ENCODE peak calls at places on chromosomes 12 and 14, in ten cellular contexts. S is NT2/D1, J is mesothelial cell of epicardium, C is NCI-H1092 treated with DMSO at 0.1 percent for 48 hours, R is non-pigmented ciliary epithelial cell, Z is B cell, T is SW480, K is neural crest cell, D is NCI-H146, E is EH. Y is an unnamed sample.

GRCh38 chr12:60980558-60980957 is 1279.6 kb upstream of the USP15 start:
- DNase-seq in S (no peak), J (no peak), C (no peak), R (no peak), Z (no peak), T (no peak), K (no peak), D (no peak), E (no peak), Y (no peak)

GRCh38 chr12:68785358-68785757 is 22.6 kb upstream of the MDM2 start:
- DNase-seq in S (no peak), J (no peak), C (no peak), R (no peak), Z (no peak), T (no peak), K (no peak), D (no peak), E (no peak), Y (no peak)

GRCh38 chr12:132419612-132420237 is 70.2 kb upstream of the FBRSL1 start:
- DNase-seq in S (no peak), J (no peak), C (no peak), R (no peak), Z (no peak), T (no peak), K (no peak), D (no peak), E (no peak), Y (no peak)

GRCh38 chr14:36718216-36718615 is 56.6 kb downstream of the PAX9 start:
- DNase-seq in S (no peak), J (no peak), C (no peak), R (no peak), Z (no peak), T (no peak), K (no peak), D (no peak), E (no peak), Y (no peak)

GRCh38 chr12:105455250-105455649 is 124.8 kb downstream of the C12orf75 start:
- DNase-seq in S (no peak), J (no peak), C (peak; percentile 7), R (no peak), Z (no peak), T (no peak), K (no peak), D (peak; percentile 59), E (no peak), Y (no peak)

GRCh38 chr12:104605685-104606084 is 148.9 kb downstream of the CHST11 start:
- DNase-seq in S (no peak), J (no peak), C (no peak), R (no peak), Z (no peak), T (no peak), K (no peak), D (no peak), E (peak; percentile 22), Y (no peak)

GRCh38 chr12:93273834-93274705 is 103.7 kb upstream of the NUDT4 start:
- DNase-seq in S (no peak), J (no peak), C (no peak), R (no peak), Z (no peak), T (peak; percentile 94), K (no peak), D (no peak), E (no peak), Y (no peak)

GRCh38 chr12:32305163-32305562 is 94.2 kb upstream of the FGD4 start:
- DNase-seq in S (no peak), J (no peak), C (peak; percentile 32), R (no peak), Z (no peak), T (peak; percentile 29), K (no peak), D (no peak), E (no peak), Y (no peak)

GRCh38 chr12:132317233-132317938 is 12.0 kb downstream of the GALNT9 start:
- DNase-seq in S (no peak), J (no peak), C (no peak), R (no peak), Z (no peak), T (no peak), K (no peak), D (no peak), E (no peak), Y (no peak)